ENCODE peak calls at places on chromosomes 5 and 9, in eight cellular contexts. E is GM12892, L is uterus, F is Peyer's patch, P is endothelial cell of umbilical vein, Q is tibial nerve, Y is erythroblast, W is IMR-90. R is an unnamed sample.

GRCh38 chr5:179680014-179680779 is 637 bp downstream of the CBY3 start:
- DNase-seq in E (no peak), Y (no peak), F (no peak), L (no peak), Q (no peak), W (no peak), P (no peak), R (no peak)

GRCh38 chr9:122370869-122371467 is at the start of gene PTGS1:
- DNase-seq in P (peak), E (peak), W (peak), Y (peak), L (no peak), F (peak), Q (no peak), R (no peak)

GRCh38 chr5:174895360-174895759 is 171.0 kb downstream of the MSX2 start:
- DNase-seq in W (no peak), L (no peak), E (no peak), F (no peak), Y (no peak), Q (no peak), P (no peak), R (no peak)

GRCh38 chr5:32388429-32389111 is 56.0 kb downstream of the ZFR start:
- DNase-seq in F (no peak), E (no peak), L (no peak), Y (no peak), Q (no peak), W (peak), P (no peak), R (no peak)

GRCh38 chr5:14424011-14424685 is 157.4 kb upstream of the OTULINL start:
- DNase-seq in L (no peak), Y (no peak), E (no peak), P (no peak), W (no peak), Q (no peak), F (no peak), R (no peak)

GRCh38 chr5:180046656-180047055 is 24.9 kb downstream of the RNF130 start:
- DNase-seq in E (no peak), Y (no peak), F (no peak), P (peak), Q (no peak), W (no peak), L (no peak), R (no peak)

GRCh38 chr5:59506285-59506877 is 387.1 kb downstream of the PDE4D start:
- DNase-seq in Y (peak), P (peak), L (no peak), W (peak), F (no peak), E (no peak), Q (no peak), R (no peak)

GRCh38 chr5:174397206-174397605 is 327.2 kb upstream of the MSX2 start:
- DNase-seq in W (no peak), P (no peak), E (no peak), Y (no peak), L (no peak), Q (no peak), F (no peak), R (no peak)

GRCh38 chr9:137025120-137025966 is 2.7 kb downstream of the ABCA2 start:
- DNase-seq in F (peak), L (no peak), E (no peak), P (no peak), Y (no peak), Q (peak), W (no peak), R (no peak)

GRCh38 chr5:122429545-122430327 is 117.7 kb downstream of the SNCAIP start:
- DNase-seq in E (no peak), W (no peak), L (no peak), Y (no peak), Q (no peak), F (no peak), P (no peak), R (no peak)

GRCh38 chr5:167511-167910 is 23.8 kb upstream of the LRRC14B start:
- DNase-seq in F (peak), W (peak), E (no peak), Q (no peak), P (no peak), L (no peak), Y (no peak), R (no peak)

GRCh38 chr9:20872340-20872977 is 159.0 kb downstream of the HACD4 start:
- DNase-seq in W (peak), P (peak), L (no peak), F (no peak), Q (no peak), Y (no peak), E (no peak), R (no peak)

GRCh38 chr9:128768581-128768980 is 3.1 kb downstream of the ZER1 start:
- DNase-seq in Y (peak), L (no peak), E (no peak), Q (no peak), P (no peak), F (no peak), W (no peak), R (no peak)

GRCh38 chr5:84647581-84647980 is 262.9 kb upstream of the EDIL3 start:
- DNase-seq in Y (no peak), P (no peak), E (no peak), L (no peak), W (no peak), Q (no peak), F (no peak), R (no peak)

GRCh38 chr9:94086468-94086867 is 2.2 kb downstream of the PTPDC1 start:
- DNase-seq in P (peak), W (peak), F (no peak), L (no peak), E (no peak), Y (peak), Q (no peak), R (no peak)

GRCh38 chr5:37830348-37830747 is 9.5 kb downstream of the GDNF start:
- DNase-seq in E (no peak), P (no peak), F (no peak), L (no peak), Q (no peak), W (no peak), Y (no peak), R (no peak)

GRCh38 chr5:94228791-94229190 is 389.6 kb downstream of the KIAA0825 start:
- DNase-seq in P (no peak), L (no peak), Q (no peak), E (no peak), F (peak), W (no peak), Y (no peak), R (no peak)

GRCh38 chr5:42360061-42360460 is 63.2 kb upstream of the GHR start:
- DNase-seq in W (peak), Q (no peak), L (no peak), P (peak), F (no peak), E (no peak), Y (no peak), R (no peak)

DNA sequence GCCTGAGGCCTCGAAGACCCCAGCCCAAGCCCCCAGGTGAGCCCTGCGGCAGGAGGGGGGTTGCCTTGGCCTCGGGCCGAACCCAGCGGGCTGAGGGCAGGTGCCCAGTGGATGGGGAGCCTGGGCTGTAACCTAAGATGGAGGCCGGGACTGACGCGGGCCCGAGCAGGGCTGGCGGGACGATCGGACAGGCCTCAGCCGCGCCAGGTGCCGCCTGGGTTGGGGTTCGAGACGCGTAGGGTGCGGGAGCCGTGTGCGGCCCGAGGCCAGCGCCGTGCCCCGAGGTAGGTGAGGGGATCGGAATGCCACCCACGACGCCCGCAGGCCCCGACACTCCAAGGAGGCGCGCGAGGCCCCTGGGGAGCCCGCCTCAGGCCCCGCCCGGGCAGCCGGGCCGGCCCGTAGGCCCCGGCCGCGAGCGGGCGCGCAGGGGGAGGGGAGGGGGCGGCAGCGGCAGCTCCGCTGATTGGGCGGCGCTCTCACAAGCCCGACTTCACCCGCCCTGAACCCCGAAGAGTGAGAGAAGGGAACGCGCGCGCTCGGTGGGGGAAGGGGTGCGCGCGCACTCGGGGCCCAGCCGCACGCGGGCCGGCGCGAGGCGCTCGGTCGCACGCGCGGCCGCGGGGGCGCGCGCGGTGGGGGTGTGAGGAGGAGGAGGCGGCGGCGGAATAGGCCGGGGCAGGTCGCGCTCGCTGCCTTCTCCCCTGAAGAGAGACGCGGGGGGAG is at the start of gene NSD1:
- DNase-seq in F (peak), W (peak), L (peak), E (peak), Q (peak), P (peak), Y (peak), R (peak)
- TF ChIP-seq POLR2A in F (no peak), W (no peak), L (peak), E (peak), Q (peak), P (peak), Y (peak), R (peak)

GRCh38 chr5:77491783-77492652 is at the start of gene WDR41:
- DNase-seq in Y (peak), W (peak), Q (peak), F (peak), E (peak), P (peak), L (peak), R (peak)
- TF ChIP-seq POLR2A in Y (peak), W (peak), Q (peak), F (peak), E (peak), P (peak), L (peak), R (peak)

GRCh38 chr9:69322256-69322655 is 2.8 kb upstream of the ENTREP1 start:
- DNase-seq in Q (no peak), L (no peak), W (no peak), E (no peak), F (no peak), P (no peak), Y (no peak), R (no peak)

GRCh38 chr9:69325409-69326212 is 596 bp downstream of the ENTREP1 start:
- DNase-seq in F (no peak), Q (no peak), P (peak), Y (peak), L (no peak), W (no peak), E (peak), R (no peak)

GRCh38 chr9:69323886-69324285 is 1.1 kb upstream of the ENTREP1 start:
- DNase-seq in L (no peak), Y (no peak), P (no peak), E (no peak), W (no peak), F (no peak), Q (no peak), R (no peak)

GRCh38 chr9:69326261-69326660 is 1.2 kb downstream of the ENTREP1 start:
- DNase-seq in L (no peak), F (no peak), W (no peak), Y (no peak), E (no peak), P (no peak), Q (no peak), R (no peak)

GRCh38 chr9:69324549-69325401 is at the start of gene ENTREP1:
- DNase-seq in F (peak), Y (peak), E (peak), Q (no peak), L (peak), P (peak), W (no peak), R (peak)
- TF ChIP-seq POLR2A in F (no peak), Y (no peak), E (no peak), Q (no peak), L (peak), P (no peak), W (no peak), R (no peak)

GRCh38 chr9:89661956-89662717 is 57.3 kb downstream of the GADD45G start:
- DNase-seq in Y (peak), W (peak), L (peak), F (peak), P (peak), Q (peak), E (no peak), R (peak)
- TF ChIP-seq POLR2A in Y (no peak), W (no peak), L (no peak), F (peak), P (no peak), Q (no peak), E (no peak), R (peak)

GRCh38 chr9:35014517-35014916 is 25.0 kb downstream of the DNAJB5 start:
- DNase-seq in F (no peak), P (no peak), L (no peak), Q (no peak), Y (no peak), E (no peak), W (no peak), R (no peak)

DNA sequence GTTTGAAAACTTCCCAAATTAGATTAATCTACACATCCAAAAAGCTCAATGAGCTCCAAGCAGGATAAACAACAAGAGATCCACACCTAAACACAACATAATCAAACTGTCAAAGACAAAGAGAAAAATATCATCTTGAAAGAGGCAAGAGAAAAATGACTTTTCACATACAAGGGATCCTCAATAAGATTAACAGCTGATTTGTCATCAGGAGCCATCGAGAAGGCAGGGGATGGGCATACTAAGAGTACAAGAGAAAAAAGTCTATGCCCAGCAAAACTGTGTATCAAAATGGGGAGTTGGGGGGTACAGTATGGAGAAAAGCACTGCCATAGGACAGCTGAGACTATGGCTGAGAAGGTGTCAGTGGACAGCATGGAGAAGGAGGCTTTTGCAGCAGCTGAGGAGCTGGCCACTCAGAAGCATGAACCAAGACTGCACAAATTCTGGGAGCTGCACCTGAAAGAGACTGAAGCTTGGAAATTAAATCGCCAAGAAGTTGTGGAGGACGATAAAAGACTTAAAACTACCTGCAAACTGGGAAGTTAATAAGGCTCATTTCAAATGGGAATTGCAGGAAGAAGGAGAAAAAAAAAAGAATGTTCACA is 20.9 kb downstream of the DNAJB5 start:
- DNase-seq in W (no peak), F (no peak), Y (no peak), L (no peak), E (no peak), Q (no peak), P (no peak), R (no peak)
- TF ChIP-seq POLR2A in W (no peak), F (no peak), Y (no peak), L (no peak), E (no peak), Q (no peak), P (no peak), R (no peak)